ENCODE peak calls at places on chromosomes 3 and 15, in five cellular contexts. One of them, this sample, is unnamed.

GRCh38 chr15:64503197-64503596 is 42.8 kb downstream of the ZNF609 start:
- DNase-seq in colonic mucosa: no peak
- DNase-seq in CD8-positive, alpha-beta T cell: no peak
- DNase-seq in choroid plexus epithelial cell: peak; percentile 74
- DNase-seq in foreskin fibroblast: peak; percentile 42
- DNase-seq in this sample: peak; percentile 44

GRCh38 chr15:76988874-76989780 is 5.8 kb upstream of the PSTPIP1 start:
- DNase-seq in foreskin fibroblast: no peak
- DNase-seq in CD8-positive, alpha-beta T cell: no peak
- DNase-seq in colonic mucosa: no peak
- DNase-seq in choroid plexus epithelial cell: no peak
- DNase-seq in this sample: no peak

GRCh38 chr3:155230382-155230781 is 63.1 kb downstream of the STRIT1 start:
- DNase-seq in CD8-positive, alpha-beta T cell: no peak
- DNase-seq in foreskin fibroblast: peak; percentile 94
- DNase-seq in colonic mucosa: no peak
- DNase-seq in choroid plexus epithelial cell: peak; percentile 93
- DNase-seq in this sample: peak; percentile 98

GRCh38 chr3:144770291-144770690 is 798.7 kb downstream of the DIPK2A start:
- DNase-seq in CD8-positive, alpha-beta T cell: no peak
- DNase-seq in choroid plexus epithelial cell: peak; percentile 4
- DNase-seq in colonic mucosa: no peak
- DNase-seq in foreskin fibroblast: no peak
- DNase-seq in this sample: no peak

GRCh38 chr15:80953001-80953952 is 36.3 kb downstream of the MESD start:
- DNase-seq in colonic mucosa: no peak
- DNase-seq in foreskin fibroblast: no peak
- DNase-seq in CD8-positive, alpha-beta T cell: no peak
- DNase-seq in choroid plexus epithelial cell: no peak
- DNase-seq in this sample: no peak

GRCh38 chr15:39551476-39551875 is 29.4 kb upstream of the THBS1 start:
- DNase-seq in CD8-positive, alpha-beta T cell: no peak
- DNase-seq in colonic mucosa: no peak
- DNase-seq in choroid plexus epithelial cell: no peak
- DNase-seq in foreskin fibroblast: no peak
- DNase-seq in this sample: no peak

GRCh38 chr3:150097588-150097890 is 126.8 kb upstream of the PFN2 start:
- DNase-seq in foreskin fibroblast: peak; percentile 75
- DNase-seq in CD8-positive, alpha-beta T cell: no peak
- DNase-seq in colonic mucosa: no peak
- DNase-seq in choroid plexus epithelial cell: peak; percentile 81
- DNase-seq in this sample: peak; percentile 86

GRCh38 chr15:37096878-37097568 is 3.3 kb downstream of the MEIS2 start:
- DNase-seq in choroid plexus epithelial cell: peak; percentile 40
- DNase-seq in CD8-positive, alpha-beta T cell: no peak
- DNase-seq in foreskin fibroblast: peak; percentile 57
- DNase-seq in colonic mucosa: no peak
- DNase-seq in this sample: no peak

GRCh38 chr3:36332139-36332538 is 48.2 kb upstream of the STAC start:
- DNase-seq in choroid plexus epithelial cell: no peak
- DNase-seq in foreskin fibroblast: no peak
- DNase-seq in colonic mucosa: no peak
- DNase-seq in CD8-positive, alpha-beta T cell: no peak
- DNase-seq in this sample: no peak

GRCh38 chr3:111538687-111539086 is 3.3 kb upstream of the CD96 start:
- DNase-seq in foreskin fibroblast: peak; percentile 49
- DNase-seq in CD8-positive, alpha-beta T cell: no peak
- DNase-seq in colonic mucosa: no peak
- DNase-seq in choroid plexus epithelial cell: peak; percentile 60
- DNase-seq in this sample: peak; percentile 59

GRCh38 chr15:69462030-69462492 is 9.4 kb downstream of the RPLP1 start:
- DNase-seq in foreskin fibroblast: no peak
- DNase-seq in colonic mucosa: peak; percentile 57
- DNase-seq in choroid plexus epithelial cell: no peak
- DNase-seq in CD8-positive, alpha-beta T cell: no peak
- DNase-seq in this sample: no peak

GRCh38 chr3:48240000-48240710 is 749 bp upstream of the ZNF589 start:
- DNase-seq in CD8-positive, alpha-beta T cell: no peak
- DNase-seq in foreskin fibroblast: no peak
- DNase-seq in colonic mucosa: no peak
- DNase-seq in choroid plexus epithelial cell: no peak
- DNase-seq in this sample: no peak
- H3K4me3 ChIP-seq in CD8-positive, alpha-beta T cell: peak overlapping the region; percentile 90
- H3K4me3 ChIP-seq in foreskin fibroblast: no peak overlapping the region
- H3K4me3 ChIP-seq in colonic mucosa: peak overlapping the region; percentile 75
- H3K4me3 ChIP-seq in choroid plexus epithelial cell: no peak overlapping the region
- H3K4me3 ChIP-seq in this sample: no peak overlapping the region

DNA sequence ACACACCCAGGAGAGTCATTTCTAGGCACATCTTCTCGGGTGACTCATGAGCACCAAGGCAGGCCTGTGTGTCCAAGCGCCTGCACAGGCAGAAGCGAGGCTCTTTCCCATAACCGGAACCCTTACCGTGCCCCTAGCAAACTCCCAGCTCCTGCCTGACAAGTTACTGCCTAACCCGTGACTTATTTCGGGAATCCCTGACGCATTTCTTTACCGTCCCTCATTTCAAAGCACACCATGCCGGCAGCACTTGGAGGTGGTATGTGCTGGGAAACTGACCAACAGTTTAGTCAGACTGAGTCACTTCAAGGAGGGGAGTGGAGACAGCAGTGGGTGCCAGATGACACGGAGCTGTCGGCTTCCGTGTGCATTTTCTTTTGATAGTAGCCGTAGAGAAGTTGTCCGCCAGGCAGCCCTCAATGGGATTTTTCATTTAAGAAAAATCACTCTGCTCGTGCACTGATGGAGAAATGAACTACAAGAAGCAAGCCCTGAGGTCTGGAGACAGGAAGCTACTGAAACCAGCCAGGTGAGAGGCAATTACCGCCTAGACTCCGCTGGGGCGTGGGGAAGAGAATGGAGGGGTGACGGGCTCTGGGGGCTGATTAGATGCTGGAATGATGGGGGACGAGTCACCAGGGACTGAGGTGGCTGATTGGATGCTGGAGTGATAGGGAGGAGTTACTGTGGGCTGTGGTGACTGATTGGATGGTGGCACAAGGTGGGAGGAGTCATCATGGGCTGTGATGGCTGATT is 17.2 kb upstream of the HRH1 start:
- DNase-seq in foreskin fibroblast: peak; percentile 90
- DNase-seq in CD8-positive, alpha-beta T cell: no peak
- DNase-seq in choroid plexus epithelial cell: peak; percentile 100
- DNase-seq in colonic mucosa: no peak
- DNase-seq in this sample: peak; percentile 100
- TF ChIP-seq CTCF in foreskin fibroblast: no peak
- TF ChIP-seq CTCF in CD8-positive, alpha-beta T cell: no peak
- TF ChIP-seq CTCF in choroid plexus epithelial cell: no peak
- TF ChIP-seq CTCF in colonic mucosa: no peak
- TF ChIP-seq CTCF in this sample: no peak

DNA sequence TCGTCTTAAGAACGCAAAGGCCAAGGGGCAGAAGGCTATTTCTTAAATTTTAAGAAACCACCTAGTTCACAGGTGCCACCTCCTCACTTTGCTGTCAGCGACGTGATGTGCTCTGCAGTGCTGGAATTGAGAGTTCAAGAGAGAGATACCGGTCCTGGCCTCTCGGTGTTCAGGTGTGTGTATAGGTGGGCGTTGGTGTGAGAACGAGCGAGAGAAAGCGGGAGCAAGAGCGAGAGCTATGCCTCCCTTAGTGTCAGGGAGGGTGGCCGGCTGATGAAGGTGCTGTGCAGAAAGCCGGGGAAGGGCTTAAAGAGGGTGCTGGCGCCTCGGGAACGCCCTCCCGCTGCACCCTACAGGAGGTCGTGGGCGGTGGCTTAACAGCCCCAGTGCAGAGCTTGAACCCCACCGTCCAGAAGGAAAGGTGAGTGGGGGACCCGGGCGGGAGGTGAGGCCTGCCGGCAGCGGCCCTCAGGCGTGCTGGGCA is 247.1 kb upstream of the TOPAZ1 start:
- DNase-seq in colonic mucosa: no peak
- DNase-seq in CD8-positive, alpha-beta T cell: no peak
- DNase-seq in foreskin fibroblast: no peak
- DNase-seq in choroid plexus epithelial cell: no peak
- DNase-seq in this sample: no peak
- H3K4me3 ChIP-seq in colonic mucosa: no peak overlapping the region
- H3K4me3 ChIP-seq in CD8-positive, alpha-beta T cell: peak overlapping the region; percentile 52
- H3K4me3 ChIP-seq in foreskin fibroblast: peak overlapping the region; percentile 84
- H3K4me3 ChIP-seq in choroid plexus epithelial cell: peak overlapping the region; percentile 20
- H3K4me3 ChIP-seq in this sample: peak overlapping the region; percentile 23

DNA sequence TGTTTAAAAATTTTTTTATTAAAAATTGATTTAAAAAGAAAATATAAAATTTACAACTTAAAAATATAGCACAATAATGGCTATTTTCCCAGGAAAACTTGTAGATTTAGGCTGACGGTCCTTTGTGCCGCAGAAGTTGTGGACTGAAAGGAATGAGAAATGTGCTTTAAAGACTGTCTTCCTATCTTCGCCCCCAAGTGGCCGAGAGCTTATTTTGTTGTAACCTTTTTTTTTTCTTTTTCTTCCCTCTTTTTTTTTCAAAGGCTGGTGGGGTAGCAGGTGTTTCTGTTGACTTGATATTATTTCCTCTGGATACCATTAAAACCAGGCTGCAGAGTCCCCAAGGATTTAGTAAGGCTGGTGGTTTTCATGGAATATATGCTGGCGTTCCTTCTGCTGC is 15.5 kb downstream of the SLC25A26 start:
- DNase-seq in CD8-positive, alpha-beta T cell: no peak
- DNase-seq in choroid plexus epithelial cell: peak; percentile 46
- DNase-seq in colonic mucosa: no peak
- DNase-seq in foreskin fibroblast: peak; percentile 29
- DNase-seq in this sample: peak; percentile 15
- TF ChIP-seq CTCF in CD8-positive, alpha-beta T cell: no peak
- TF ChIP-seq CTCF in choroid plexus epithelial cell: peak; percentile 57
- TF ChIP-seq CTCF in colonic mucosa: no peak
- TF ChIP-seq CTCF in foreskin fibroblast: peak; percentile 11
- TF ChIP-seq CTCF in this sample: peak; percentile 26

GRCh38 chr3:41267975-41268640 is 68.8 kb downstream of the CTNNB1 start:
- DNase-seq in foreskin fibroblast: peak; percentile 96
- DNase-seq in choroid plexus epithelial cell: peak; percentile 98
- DNase-seq in CD8-positive, alpha-beta T cell: no peak
- DNase-seq in colonic mucosa: no peak
- DNase-seq in this sample: peak; percentile 98

GRCh38 chr3:41260063-41260450 is 60.8 kb downstream of the CTNNB1 start:
- DNase-seq in choroid plexus epithelial cell: no peak
- DNase-seq in foreskin fibroblast: no peak
- DNase-seq in colonic mucosa: no peak
- DNase-seq in CD8-positive, alpha-beta T cell: no peak
- DNase-seq in this sample: no peak

GRCh38 chr3:41265011-41265545 is 65.8 kb downstream of the CTNNB1 start:
- DNase-seq in choroid plexus epithelial cell: peak; percentile 70
- DNase-seq in CD8-positive, alpha-beta T cell: no peak
- DNase-seq in foreskin fibroblast: peak; percentile 38
- DNase-seq in colonic mucosa: no peak
- DNase-seq in this sample: peak; percentile 61

DNA sequence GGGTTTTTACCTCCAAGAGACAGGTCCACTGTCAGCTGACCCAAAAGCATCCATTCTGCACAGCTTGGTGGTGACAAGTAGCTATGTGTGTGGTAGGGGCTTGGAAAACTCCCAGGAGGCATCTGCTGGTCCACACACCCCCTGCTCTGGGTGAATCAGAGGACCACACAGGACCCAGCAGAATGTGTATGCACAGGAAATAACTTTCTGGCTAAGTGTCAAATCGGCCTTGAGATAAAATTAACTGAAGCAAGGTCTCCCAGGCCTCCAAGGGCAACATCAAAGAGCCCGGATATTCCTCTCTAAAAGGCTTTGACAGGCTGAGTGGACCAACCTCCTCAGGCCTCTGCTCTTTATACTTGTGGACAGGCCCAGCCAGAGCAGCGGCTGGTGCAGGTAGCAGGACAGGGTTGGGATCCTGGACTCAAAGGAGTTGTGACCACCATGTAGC is 66.5 kb downstream of the CTNNB1 start:
- DNase-seq in foreskin fibroblast: peak; percentile 76
- DNase-seq in choroid plexus epithelial cell: peak; percentile 86
- DNase-seq in colonic mucosa: no peak
- DNase-seq in CD8-positive, alpha-beta T cell: no peak
- DNase-seq in this sample: peak; percentile 88
- H3K4me3 ChIP-seq in foreskin fibroblast: no peak overlapping the region
- H3K4me3 ChIP-seq in choroid plexus epithelial cell: no peak overlapping the region
- H3K4me3 ChIP-seq in colonic mucosa: no peak overlapping the region
- H3K4me3 ChIP-seq in CD8-positive, alpha-beta T cell: no peak overlapping the region
- H3K4me3 ChIP-seq in this sample: no peak overlapping the region

DNA sequence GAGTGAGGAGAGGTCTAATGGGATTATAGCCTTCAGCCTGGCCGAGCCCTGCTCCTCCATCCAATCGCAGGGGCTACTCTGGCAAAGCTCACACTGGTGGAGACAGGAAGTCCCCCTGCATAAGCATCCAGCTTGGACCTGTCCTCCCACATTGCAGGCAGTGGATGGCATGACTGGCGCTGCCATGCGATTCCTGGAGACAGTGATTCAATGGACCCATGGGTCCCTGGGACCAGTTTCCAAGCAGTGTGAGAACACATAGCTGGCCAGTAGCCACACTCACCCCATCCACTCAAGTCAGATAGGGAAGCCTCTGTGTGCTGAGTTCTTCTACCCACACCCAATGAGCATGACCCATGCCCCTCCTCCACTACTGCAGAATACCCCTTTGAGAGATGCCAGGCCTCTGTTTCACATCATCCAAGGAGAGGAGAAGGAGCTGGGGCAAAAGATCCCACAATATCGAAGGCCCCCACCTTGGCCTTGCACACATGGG is 18.1 kb upstream of the POC1A start:
- DNase-seq in colonic mucosa: no peak
- DNase-seq in choroid plexus epithelial cell: no peak
- DNase-seq in foreskin fibroblast: no peak
- DNase-seq in CD8-positive, alpha-beta T cell: no peak
- DNase-seq in this sample: no peak
- TF ChIP-seq CTCF in colonic mucosa: no peak
- TF ChIP-seq CTCF in choroid plexus epithelial cell: no peak
- TF ChIP-seq CTCF in foreskin fibroblast: no peak
- TF ChIP-seq CTCF in CD8-positive, alpha-beta T cell: no peak
- TF ChIP-seq CTCF in this sample: no peak

GRCh38 chr3:194732617-194733016 is 46.9 kb downstream of the FAM43A start:
- DNase-seq in choroid plexus epithelial cell: no peak
- DNase-seq in CD8-positive, alpha-beta T cell: no peak
- DNase-seq in colonic mucosa: no peak
- DNase-seq in foreskin fibroblast: no peak
- DNase-seq in this sample: no peak

GRCh38 chr3:194731496-194732073 is 45.9 kb downstream of the FAM43A start:
- DNase-seq in CD8-positive, alpha-beta T cell: no peak
- DNase-seq in foreskin fibroblast: no peak
- DNase-seq in colonic mucosa: no peak
- DNase-seq in choroid plexus epithelial cell: no peak
- DNase-seq in this sample: no peak

GRCh38 chr3:194728986-194729385 is 43.3 kb downstream of the FAM43A start:
- DNase-seq in colonic mucosa: no peak
- DNase-seq in choroid plexus epithelial cell: no peak
- DNase-seq in CD8-positive, alpha-beta T cell: no peak
- DNase-seq in foreskin fibroblast: no peak
- DNase-seq in this sample: no peak

GRCh38 chr3:194727435-194728128 is 41.9 kb downstream of the FAM43A start:
- DNase-seq in foreskin fibroblast: peak; percentile 23
- DNase-seq in CD8-positive, alpha-beta T cell: no peak
- DNase-seq in choroid plexus epithelial cell: no peak
- DNase-seq in colonic mucosa: no peak
- DNase-seq in this sample: peak; percentile 14

DNA sequence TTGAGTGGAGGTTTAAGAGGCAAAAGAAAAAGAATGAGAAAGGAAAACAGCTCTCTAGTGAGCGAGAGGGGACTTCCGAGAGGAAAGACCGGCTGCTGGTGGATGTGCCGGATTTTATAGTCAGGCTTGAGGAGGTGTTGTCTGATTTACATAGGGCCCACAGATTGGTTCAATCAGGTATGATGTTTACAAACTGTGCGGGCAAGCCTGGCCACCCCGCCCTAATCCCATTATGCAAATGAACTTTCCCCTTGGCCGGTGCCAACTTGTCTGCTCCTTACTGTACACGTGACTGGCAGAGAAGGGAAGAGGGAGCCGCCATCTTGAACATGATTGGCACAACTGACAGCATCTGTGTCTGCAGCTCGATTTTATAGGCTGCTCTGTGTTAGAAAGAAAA is 44.7 kb downstream of the FAM43A start:
- DNase-seq in foreskin fibroblast: peak; percentile 15
- DNase-seq in CD8-positive, alpha-beta T cell: no peak
- DNase-seq in colonic mucosa: peak; percentile 81
- DNase-seq in choroid plexus epithelial cell: no peak
- DNase-seq in this sample: no peak
- H3K4me3 ChIP-seq in foreskin fibroblast: no peak overlapping the region
- H3K4me3 ChIP-seq in CD8-positive, alpha-beta T cell: no peak overlapping the region
- H3K4me3 ChIP-seq in colonic mucosa: no peak overlapping the region
- H3K4me3 ChIP-seq in choroid plexus epithelial cell: no peak overlapping the region
- H3K4me3 ChIP-seq in this sample: no peak overlapping the region